ENCODE peak calls at places on chromosomes 5 and 9, in eight cellular contexts. Z is islet precursor cell; B is Caki2; T is CD4-positive, alpha-beta T cell; S is SK-N-SH; V is stimulated activated CD4-positive, alpha-beta T cell treated with anti-CD3 and anti-CD28 coated beads, TNF-alpha, amount 100 ng/mL, for 1 hour; F is H7; Y is AG04450. K is an unnamed sample.

GRCh38 chr5:178104492-178104891 is 8.8 kb upstream of the N4BP3 start:
- DNase-seq in Z (no peak), B (no peak), T (peak), S (no peak), V (no peak), F (no peak), Y (no peak), K (no peak)

GRCh38 chr5:154205441-154206117 is 15.0 kb downstream of the GALNT10 start:
- DNase-seq in Z (no peak), B (no peak), T (no peak), S (no peak), V (no peak), F (no peak), Y (no peak), K (no peak)

GRCh38 chr5:58687595-58687994 is 104.7 kb downstream of the RAB3C start:
- DNase-seq in Z (no peak), B (no peak), T (no peak), S (no peak), V (no peak), F (no peak), Y (no peak), K (no peak)

GRCh38 chr9:110293246-110293645 is 36.9 kb upstream of the TXN start:
- DNase-seq in Z (no peak), B (no peak), T (no peak), S (no peak), V (no peak), F (no peak), Y (no peak), K (no peak)

GRCh38 chr9:6634441-6634840 is 11.1 kb downstream of the GLDC start:
- DNase-seq in Z (no peak), B (peak), T (no peak), S (no peak), V (no peak), F (no peak), Y (no peak), K (no peak)

GRCh38 chr9:91246842-91247241 is 114.9 kb downstream of the AUH start:
- DNase-seq in Z (no peak), B (no peak), T (no peak), S (no peak), V (no peak), F (no peak), Y (no peak), K (no peak)

GRCh38 chr5:55450050-55450765 is 84.6 kb downstream of the PLPP1 start:
- DNase-seq in Z (no peak), B (no peak), T (no peak), S (no peak), V (no peak), F (no peak), Y (no peak), K (no peak)

GRCh38 chr9:82180711-82181110 is 192.1 kb downstream of the SPATA31D1 start:
- DNase-seq in Z (no peak), B (no peak), T (no peak), S (no peak), V (no peak), F (peak), Y (no peak), K (no peak)

GRCh38 chr5:15082096-15082495 is 210.5 kb upstream of the ANKH start:
- DNase-seq in Z (no peak), B (no peak), T (no peak), S (no peak), V (no peak), F (no peak), Y (no peak), K (no peak)

GRCh38 chr9:78001946-78002731 is 29.5 kb downstream of the GNAQ start:
- DNase-seq in Z (no peak), B (no peak), T (no peak), S (no peak), V (no peak), F (no peak), Y (no peak), K (no peak)

GRCh38 chr5:142171270-142171669 is 62.7 kb downstream of the NDFIP1 start:
- DNase-seq in Z (no peak), B (no peak), T (no peak), S (no peak), V (no peak), F (no peak), Y (no peak), K (no peak)

GRCh38 chr5:77775773-77776605 is at the start of gene TBCA:
- DNase-seq in Z (peak), B (peak), T (peak), S (peak), V (peak), F (peak), Y (peak), K (peak)

GRCh38 chr5:167895899-167896659 is 395.4 kb upstream of the WWC1 start:
- DNase-seq in Z (no peak), B (no peak), T (no peak), S (no peak), V (no peak), F (no peak), Y (no peak), K (no peak)

GRCh38 chr9:121472361-121472910 is 27.2 kb downstream of the GGTA1 start:
- DNase-seq in Z (no peak), B (no peak), T (no peak), S (no peak), V (no peak), F (no peak), Y (no peak), K (no peak)

GRCh38 chr5:35229076-35230042 is 928 bp downstream of the PRLR start:
- DNase-seq in Z (peak), B (no peak), T (no peak), S (peak), V (no peak), F (peak), Y (no peak), K (no peak)

GRCh38 chr9:77021289-77021927 is 2.0 kb downstream of the FOXB2 start:
- DNase-seq in Z (no peak), B (no peak), T (no peak), S (peak), V (no peak), F (peak), Y (no peak), K (no peak)